ENCODE peak calls at places on chromosomes 1 and 21, in eight cellular contexts. N is mesenchymal stem cell, U is osteoblast, Y is GM23338, P is OCI-LY7, K is HCT116, A is astrocyte, G is mammary epithelial cell. S is an unnamed sample. For H3K36me3, the result is how much of the 10 kb centered on the place peaks cover.

GRCh38 chr1:223711173-223711572 is 1.2 kb upstream of the CAPN2 start:
- DNase-seq in N (no peak), U (peak), Y (no peak), P (no peak), K (no peak), A (no peak), G (peak), S (no peak)

GRCh38 chr1:28161770-28162550 is 14.5 kb downstream of the PTAFR start:
- DNase-seq in N (no peak), U (peak), Y (no peak), P (no peak), K (no peak), A (no peak), G (no peak), S (no peak)

GRCh38 chr1:82386365-82387069 is 585.8 kb downstream of the ADGRL2 start:
- DNase-seq in N (peak), U (no peak), Y (no peak), P (no peak), K (no peak), A (peak), G (peak), S (no peak)

GRCh38 chr1:4760088-4760487 is 105.7 kb downstream of the AJAP1 start:
- DNase-seq in N (no peak), U (peak), Y (no peak), P (no peak), K (no peak), A (no peak), G (no peak), S (no peak)

GRCh38 chr1:201429771-201430501 is 8.4 kb upstream of the TNNI1 start:
- DNase-seq in N (no peak), U (peak), Y (no peak), P (no peak), K (no peak), A (no peak), G (no peak), S (no peak)

GRCh38 chr21:44613386-44614155 is 1.7 kb downstream of the KRTAP10-8 start:
- DNase-seq in N (no peak), U (no peak), Y (no peak), P (no peak), K (no peak), A (no peak), G (no peak), S (no peak)

GRCh38 chr1:24481843-24482610 is 20.6 kb upstream of the RCAN3 start:
- DNase-seq in N (peak), U (no peak), Y (no peak), P (peak), K (no peak), A (no peak), G (no peak), S (no peak)

GRCh38 chr1:204031098-204031710 is 41.7 kb upstream of the SOX13 start:
- DNase-seq in N (no peak), U (no peak), Y (no peak), P (no peak), K (peak), A (peak), G (no peak), S (no peak)

GRCh38 chr1:83901547-83902155 is 97.3 kb downstream of the TTLL7 start:
- DNase-seq in N (peak), U (no peak), Y (no peak), P (no peak), K (no peak), A (peak), G (peak), S (no peak)

GRCh38 chr1:10620776-10621175 is 146.0 kb downstream of the PEX14 start:
- DNase-seq in N (no peak), U (no peak), Y (no peak), P (no peak), K (no peak), A (no peak), G (no peak), S (no peak)

GRCh38 chr1:89754518-89754917 is 66.3 kb upstream of the LRRC8D start:
- DNase-seq in N (peak), U (no peak), Y (no peak), P (peak), K (no peak), A (no peak), G (no peak), S (no peak)

GRCh38 chr1:108140177-108140576 is 60.0 kb downstream of the SLC25A24 start:
- DNase-seq in N (no peak), U (no peak), Y (no peak), P (no peak), K (no peak), A (no peak), G (no peak), S (no peak)

GRCh38 chr21:44999972-45000636 is 60.3 kb downstream of the SLX9 start:
- DNase-seq in N (no peak), U (no peak), Y (no peak), P (no peak), K (no peak), A (no peak), G (peak), S (no peak)

GRCh38 chr1:12159826-12160225 is 7.0 kb upstream of the TNFRSF1B start:
- DNase-seq in N (no peak), U (no peak), Y (no peak), P (no peak), K (peak), A (no peak), G (peak), S (no peak)

GRCh38 chr1:167794043-167794442 is 72.3 kb downstream of the MPZL1 start:
- DNase-seq in N (no peak), U (no peak), Y (no peak), P (no peak), K (no peak), A (no peak), G (peak), S (no peak)

GRCh38 chr1:91582431-91582921 is 81.8 kb downstream of the CDC7 start:
- DNase-seq in N (peak), U (peak), Y (no peak), P (no peak), K (no peak), A (peak), G (peak), S (no peak)

GRCh38 chr1:197224160-197224559 is 43.9 kb upstream of the CRB1 start:
- DNase-seq in N (no peak), U (no peak), Y (no peak), P (no peak), K (no peak), A (no peak), G (no peak), S (no peak)

GRCh38 chr1:92136316-92136715 is 56.2 kb downstream of the BTBD8 start:
- DNase-seq in N (no peak), U (no peak), Y (no peak), P (no peak), K (no peak), A (no peak), G (no peak), S (no peak)

GRCh38 chr1:2050793-2051682 is 827 bp downstream of the PRKCZ start:
- DNase-seq in N (no peak), U (no peak), Y (peak), P (no peak), K (no peak), A (no peak), G (peak), S (no peak)

GRCh38 chr1:37765937-37766664 is 1.2 kb upstream of the EPHA10 start:
- DNase-seq in N (no peak), U (no peak), Y (peak), P (peak), K (peak), A (no peak), G (no peak), S (peak)

GRCh38 chr1:227996187-227996950 is 10.4 kb upstream of the WNT3A start:
- DNase-seq in N (no peak), U (peak), Y (no peak), P (no peak), K (no peak), A (peak), G (peak), S (no peak)

GRCh38 chr21:25039461-25040380 is 567.6 kb downstream of the MRPL39 start:
- DNase-seq in N (no peak), U (no peak), Y (peak), P (no peak), K (no peak), A (peak), G (no peak), S (peak)

GRCh38 chr1:49016030-49016991 is 239.6 kb upstream of the BEND5 start:
- DNase-seq in N (no peak), U (no peak), Y (peak), P (no peak), K (no peak), A (peak), G (no peak), S (no peak)

GRCh38 chr1:228976316-228976715 is 241.0 kb downstream of the RHOU start:
- DNase-seq in N (no peak), U (no peak), Y (no peak), P (no peak), K (no peak), A (no peak), G (no peak), S (no peak)

GRCh38 chr1:23793018-23793781 is 2.3 kb downstream of the LYPLA2 start:
- DNase-seq in N (peak), U (peak), Y (no peak), P (no peak), K (no peak), A (peak), G (peak), S (no peak)

GRCh38 chr1:195195423-195196057 is 1412.7 kb downstream of the KCNT2 start:
- DNase-seq in N (no peak), U (no peak), Y (no peak), P (peak), K (no peak), A (no peak), G (no peak), S (peak)

GRCh38 chr1:181438013-181438412 is 45.3 kb upstream of the CACNA1E start:
- DNase-seq in N (no peak), U (no peak), Y (no peak), P (no peak), K (no peak), A (no peak), G (no peak), S (no peak)

GRCh38 chr1:175520186-175520585 is 223.2 kb downstream of the TNR start:
- DNase-seq in N (no peak), U (no peak), Y (no peak), P (no peak), K (no peak), A (peak), G (peak), S (no peak)

GRCh38 chr1:248807067-248807737 is 18.5 kb downstream of the SH3BP5L start:
- DNase-seq in N (peak), U (peak), Y (peak), P (peak), K (peak), A (no peak), G (no peak), S (peak)

GRCh38 chr1:193412748-193413147 is 226.3 kb upstream of the B3GALT2 start:
- DNase-seq in N (no peak), U (no peak), Y (no peak), P (no peak), K (no peak), A (no peak), G (no peak), S (no peak)

GRCh38 chr21:38534591-38534990 is 36.3 kb upstream of the ERG start:
- DNase-seq in N (no peak), U (no peak), Y (no peak), P (no peak), K (no peak), A (no peak), G (no peak), S (no peak)

GRCh38 chr21:38527737-38528136 is 29.5 kb upstream of the ERG start:
- DNase-seq in N (no peak), U (no peak), Y (no peak), P (no peak), K (no peak), A (no peak), G (no peak), S (no peak)

GRCh38 chr21:38531142-38531541 is 32.9 kb upstream of the ERG start:
- DNase-seq in N (no peak), U (no peak), Y (no peak), P (no peak), K (no peak), A (no peak), G (no peak), S (no peak)

GRCh38 chr21:38533887-38534286 is 35.6 kb upstream of the ERG start:
- DNase-seq in N (peak), U (no peak), Y (peak), P (no peak), K (no peak), A (no peak), G (no peak), S (no peak)

GRCh38 chr21:38531610-38532009 is 33.3 kb upstream of the ERG start:
- DNase-seq in N (no peak), U (no peak), Y (no peak), P (no peak), K (no peak), A (no peak), G (no peak), S (no peak)
- H2AFZ ChIP-seq in N (no peak), U (no peak), Y (no peak), P (no peak), K (no peak), A (no peak), G (no peak), S (no peak)

DNA sequence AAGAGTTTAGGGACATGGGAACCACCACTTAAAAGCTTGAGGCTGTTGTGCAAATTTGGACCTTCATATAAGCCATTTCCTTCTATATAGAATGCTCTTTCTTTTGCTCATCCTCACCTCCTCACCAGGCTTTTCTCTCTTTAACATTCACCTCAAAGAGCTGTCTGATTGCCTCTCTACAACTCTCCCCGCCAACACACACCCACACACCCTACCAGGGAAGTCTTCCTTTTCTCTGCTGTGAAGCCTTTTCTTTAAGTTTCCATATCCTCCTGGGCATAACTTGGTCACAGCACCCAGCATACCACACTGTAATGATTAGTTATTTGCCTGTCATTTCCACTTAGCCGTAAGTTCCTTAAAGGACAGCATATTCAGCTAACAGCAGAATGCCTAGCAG is 40.6 kb downstream of the WLS start:
- DNase-seq in N (no peak), U (no peak), Y (no peak), P (no peak), K (no peak), A (no peak), G (no peak), S (no peak)
- H3K36me3 ChIP-seq in N (under half), U (under half), Y (under half), P (under half), K (under half), A (under half), G (under half), S (under half)

DNA sequence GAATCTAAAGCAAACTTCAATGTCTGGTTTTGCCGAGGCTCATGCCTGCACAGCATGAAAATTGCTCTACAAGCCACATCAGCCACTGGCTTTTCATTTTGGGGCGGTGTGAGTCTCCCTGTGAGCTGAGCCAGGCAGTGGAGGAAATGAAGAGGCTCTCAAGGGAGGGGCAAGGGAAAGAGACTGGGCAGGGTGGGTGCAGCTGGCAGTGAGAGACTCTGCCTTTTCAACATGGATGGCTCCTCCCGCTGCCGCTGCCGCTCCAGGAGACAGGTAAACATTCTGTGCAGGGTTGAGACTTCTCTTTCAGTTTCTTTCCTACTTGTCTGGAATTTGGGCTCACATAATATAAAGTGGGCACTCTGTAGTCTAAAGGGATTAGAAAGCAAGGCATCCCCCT is 11.3 kb upstream of the CTSE start:
- DNase-seq in N (no peak), U (no peak), Y (no peak), P (peak), K (no peak), A (no peak), G (no peak), S (peak)
- H2AFZ ChIP-seq in N (no peak), U (no peak), Y (peak), P (peak), K (no peak), A (no peak), G (peak), S (peak)

DNA sequence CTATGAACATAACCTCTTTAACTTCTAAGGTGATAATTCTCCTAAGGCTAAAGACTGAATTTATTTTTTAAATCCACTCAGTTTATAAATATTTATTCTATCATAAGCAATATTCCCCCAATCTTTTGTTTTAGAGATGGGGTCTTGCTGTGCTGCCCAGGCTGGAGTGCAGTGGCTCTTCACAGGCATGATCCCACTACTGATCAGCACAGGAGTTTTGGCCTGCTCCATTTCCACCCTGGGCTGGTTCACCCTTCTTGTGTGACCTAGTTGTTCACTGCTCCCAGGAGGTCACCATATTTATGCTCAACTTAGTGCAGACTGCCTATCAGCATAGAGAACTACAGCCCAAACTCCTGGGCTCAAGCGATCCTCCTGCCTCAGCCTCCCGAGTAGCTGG is 38.6 kb downstream of the LPGAT1 start:
- DNase-seq in N (no peak), U (no peak), Y (no peak), P (no peak), K (no peak), A (no peak), G (no peak), S (no peak)
- H3K36me3 ChIP-seq in N (under half), U (under half), Y (under half), P (under half), K (under half), A (under half), G (under half), S (under half)

DNA sequence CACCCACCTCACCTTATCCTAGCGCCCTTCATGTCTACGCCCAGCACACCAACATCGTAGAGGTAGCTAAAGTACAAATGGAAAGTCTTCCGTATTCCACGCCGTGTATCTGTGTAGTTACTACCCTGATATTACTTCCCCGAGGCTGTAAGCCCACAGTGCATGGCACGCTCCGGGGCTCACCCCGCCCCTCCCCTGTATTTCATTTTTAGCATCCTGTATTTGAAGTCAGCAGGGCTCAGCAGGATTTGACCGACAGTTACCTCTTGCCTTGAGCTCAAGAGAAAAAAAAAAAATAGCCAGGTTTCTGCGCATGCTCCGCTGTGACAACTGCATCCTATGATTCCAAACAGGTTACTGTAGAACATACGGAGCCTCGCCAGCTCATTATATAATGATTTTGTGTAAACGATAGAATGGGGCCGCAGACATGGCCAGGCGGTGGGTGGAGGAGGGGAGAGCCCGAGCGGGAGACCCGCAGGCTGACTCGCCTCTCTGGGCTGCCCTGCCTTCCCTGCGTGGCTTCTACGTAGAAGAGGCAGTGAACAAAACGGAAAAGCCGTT is 1.3 kb downstream of the ABCG1 start:
- DNase-seq in N (peak), U (peak), Y (peak), P (peak), K (no peak), A (peak), G (peak), S (peak)
- H2AFZ ChIP-seq in N (no peak), U (no peak), Y (peak), P (peak), K (peak), A (peak), G (peak), S (peak)

GRCh38 chr1:26731233-26731902 is 35.6 kb downstream of the ARID1A start:
- DNase-seq in N (no peak), U (no peak), Y (no peak), P (no peak), K (no peak), A (no peak), G (no peak), S (no peak)
- H3K36me3 ChIP-seq in N (under half), U (under half), Y (half or more), P (half or more), K (under half), A (under half), G (under half), S (under half)

GRCh38 chr1:66924756-66925557 is at the start of the genes DNAI4 and MIER1:
- DNase-seq in N (peak), U (peak), Y (peak), P (peak), K (peak), A (peak), G (peak), S (peak)

GRCh38 chr1:66927528-66927927 is 2.7 kb downstream of the MIER1 start:
- DNase-seq in N (no peak), U (peak), Y (no peak), P (no peak), K (no peak), A (no peak), G (no peak), S (no peak)

GRCh38 chr1:66929289-66929688 is 4.5 kb downstream of the MIER1 start:
- DNase-seq in N (no peak), U (peak), Y (no peak), P (peak), K (no peak), A (no peak), G (no peak), S (no peak)

GRCh38 chr1:66925558-66925910 is 744 bp downstream of the MIER1 start:
- DNase-seq in N (no peak), U (no peak), Y (no peak), P (no peak), K (no peak), A (no peak), G (no peak), S (no peak)

DNA sequence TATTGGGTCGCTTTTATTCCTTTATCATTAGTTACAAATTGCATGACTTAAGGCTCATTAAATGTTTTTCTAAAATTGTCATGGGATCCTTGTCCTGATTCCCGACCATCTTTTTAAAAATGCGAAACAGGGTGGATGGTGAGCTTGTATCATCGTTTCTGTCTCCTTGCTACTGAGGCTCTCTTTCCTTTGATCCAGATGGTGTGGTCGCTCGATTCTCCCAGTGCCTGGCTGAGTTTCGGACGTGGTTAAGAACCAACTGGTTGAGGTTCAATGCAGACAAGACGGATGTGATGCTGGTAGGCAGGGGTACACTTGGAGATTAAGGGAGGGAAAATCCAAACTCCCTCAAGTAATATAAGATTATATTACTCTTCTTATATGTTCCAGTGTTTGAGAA is 1.2 kb downstream of the MIER1 start:
- DNase-seq in N (peak), U (no peak), Y (peak), P (peak), K (no peak), A (no peak), G (no peak), S (peak)
- H2AFZ ChIP-seq in N (no peak), U (peak), Y (peak), P (no peak), K (no peak), A (no peak), G (peak), S (peak)

DNA sequence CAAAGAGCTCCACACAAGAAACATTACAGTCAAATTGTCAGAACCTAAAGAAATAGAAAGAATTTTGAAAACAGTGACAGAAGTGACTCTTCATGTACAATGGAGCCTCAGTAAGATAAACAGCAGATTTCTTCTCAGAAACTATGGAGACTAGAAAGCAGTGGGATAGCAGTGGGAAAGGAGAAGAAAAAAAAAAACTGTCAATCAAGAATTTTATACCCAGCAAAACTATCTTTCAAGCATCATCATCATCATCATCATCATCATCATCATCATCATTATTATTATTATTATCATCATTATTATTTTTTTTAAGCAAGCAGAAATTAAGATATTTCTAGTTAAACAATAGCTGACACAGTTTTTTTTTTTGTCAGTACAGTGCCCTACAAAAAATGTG is 24.2 kb downstream of the CEP170 start:
- DNase-seq in N (peak), U (no peak), Y (peak), P (peak), K (no peak), A (no peak), G (peak), S (peak)
- H3K36me3 ChIP-seq in N (under half), U (under half), Y (under half), P (half or more), K (under half), A (under half), G (under half), S (under half)

S was measured in MM.1S.